ENCODE peak calls at places on chromosomes 6 and 20, in five cellular contexts. E is natural killer cell, X is brain microvascular endothelial cell, U is neural crest cell, L is HFFc6. A is an unnamed sample.

GRCh38 chr6:52724041-52724405 is 39.3 kb downstream of the GSTA2 start:
- DNase-seq in U (no peak), X (no peak), L (peak; percentile 67), E (no peak), A (no peak)

GRCh38 chr6:52976591-52977035 is 18.5 kb downstream of the GSTA4 start:
- DNase-seq in L (no peak), U (no peak), E (no peak), X (no peak), A (no peak)

GRCh38 chr6:70310063-70310694 is 7.3 kb upstream of the COL9A1 start:
- DNase-seq in X (peak; percentile 43), L (peak; percentile 55), U (no peak), E (no peak), A (no peak)

GRCh38 chr20:7667194-7667593 is 273.1 kb downstream of the HAO1 start:
- DNase-seq in E (no peak), L (no peak), U (no peak), X (peak; percentile 32), A (no peak)

GRCh38 chr20:21555470-21556120 is 41.7 kb upstream of the NKX2-2 start:
- DNase-seq in U (no peak), E (no peak), X (no peak), L (no peak), A (no peak)

GRCh38 chr6:31362751-31363150 is 5.8 kb upstream of the HLA-B start:
- DNase-seq in U (no peak), E (no peak), L (no peak), X (no peak), A (no peak)

GRCh38 chr6:29791162-29791561 is 36.5 kb upstream of the HLA-G start:
- DNase-seq in X (no peak), L (no peak), U (no peak), E (no peak), A (no peak)

GRCh38 chr20:12748359-12748994 is 260.3 kb upstream of the SPTLC3 start:
- DNase-seq in U (no peak), E (no peak), L (no peak), X (no peak), A (no peak)

GRCh38 chr6:129364037-129364436 is 345.9 kb downstream of the ARHGAP18 start:
- DNase-seq in E (no peak), U (no peak), X (no peak), L (no peak), A (no peak)

GRCh38 chr20:41182296-41183212 is 45.2 kb downstream of the PLCG1 start:
- DNase-seq in L (no peak), E (no peak), U (no peak), X (no peak), A (peak; percentile 1)

GRCh38 chr6:128358111-128358780 is 162.2 kb downstream of the PTPRK start:
- DNase-seq in X (peak; percentile 51), U (no peak), L (peak; percentile 11), E (no peak), A (no peak)

GRCh38 chr6:137471951-137472350 is 22.2 kb downstream of the OLIG3 start:
- DNase-seq in L (no peak), E (no peak), U (no peak), X (no peak), A (no peak)

GRCh38 chr6:25193147-25193864 is 85.9 kb upstream of the CARMIL1 start:
- DNase-seq in L (peak; percentile 88), X (peak; percentile 91), U (no peak), E (no peak), A (no peak)

GRCh38 chr20:13824459-13824858 is 39.6 kb downstream of the NDUFAF5 start:
- DNase-seq in U (no peak), E (no peak), X (no peak), L (no peak), A (no peak)

GRCh38 chr6:68473433-68474210 is 161.5 kb upstream of the ADGRB3 start:
- DNase-seq in U (no peak), E (no peak), L (no peak), X (peak; percentile 0), A (no peak)

GRCh38 chr6:167827062-167827587 is 414 bp downstream of the AFDN start:
- DNase-seq in U (peak; percentile 39), L (no peak), X (no peak), E (no peak), A (peak; percentile 56)

GRCh38 chr6:127343753-127344659 is 597 bp upstream of the ECHDC1 start:
- DNase-seq in L (no peak), E (no peak), X (peak; percentile 24), U (no peak), A (no peak)

GRCh38 chr20:6418732-6419131 is 295.9 kb upstream of the FERMT1 start:
- DNase-seq in X (no peak), L (no peak), U (no peak), E (no peak), A (no peak)

GRCh38 chr6:37460805-37461204 is 27.8 kb downstream of the CMTR1 start:
- DNase-seq in E (no peak), L (no peak), U (no peak), X (no peak), A (no peak)

GRCh38 chr6:145544031-145544430 is 191.3 kb downstream of the EPM2A start:
- DNase-seq in E (no peak), L (peak; percentile 56), X (peak; percentile 35), U (no peak), A (no peak)

GRCh38 chr6:125201961-125202729 is 48.6 kb downstream of the TPD52L1 start:
- DNase-seq in U (no peak), X (peak; percentile 96), L (peak; percentile 88), E (no peak), A (no peak)

GRCh38 chr20:14477125-14477524 is 139.7 kb upstream of the FLRT3 start:
- DNase-seq in E (no peak), U (no peak), X (peak; percentile 57), L (no peak), A (no peak)

GRCh38 chr6:38750968-38751615 is 36.0 kb downstream of the DNAH8 start:
- DNase-seq in E (no peak), U (no peak), L (no peak), X (no peak), A (no peak)

GRCh38 chr6:42402184-42402583 is 49.5 kb downstream of the TRERF1 start:
- DNase-seq in E (no peak), U (no peak), L (peak; percentile 17), X (no peak), A (no peak)

GRCh38 chr6:42405025-42405424 is 46.7 kb downstream of the TRERF1 start:
- DNase-seq in U (no peak), E (no peak), X (peak; percentile 35), L (peak; percentile 50), A (no peak)

GRCh38 chr6:42403831-42404230 is 47.9 kb downstream of the TRERF1 start:
- DNase-seq in U (no peak), L (no peak), E (no peak), X (no peak), A (no peak)

GRCh38 chr6:42404494-42404893 is 47.2 kb downstream of the TRERF1 start:
- DNase-seq in U (no peak), X (peak; percentile 47), L (peak; percentile 76), E (no peak), A (no peak)

DNA sequence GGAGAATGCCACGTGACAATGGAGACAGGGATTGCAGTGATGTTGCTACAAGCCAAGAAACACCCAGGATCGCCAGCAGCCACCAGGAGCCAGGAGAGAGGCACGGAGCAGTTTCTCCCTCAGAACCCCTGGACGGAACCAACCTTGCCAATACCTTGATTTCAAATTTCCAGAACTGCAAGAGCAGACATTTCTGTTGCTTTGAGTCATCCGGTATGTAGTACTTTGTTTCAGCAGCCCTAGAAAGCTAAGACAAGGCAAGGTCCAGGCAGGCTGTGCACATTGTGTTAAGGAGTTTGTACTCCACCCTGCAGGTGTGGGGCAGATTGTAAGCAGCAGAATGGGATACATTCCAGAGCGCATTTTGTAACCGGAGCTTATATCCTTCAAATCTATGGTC is 48.3 kb downstream of the TRERF1 start:
- DNase-seq in L (peak; percentile 7), E (no peak), U (no peak), X (no peak), A (no peak)
- TF ChIP-seq CTCF in L (peak; percentile 18), E (no peak), U (no peak), X (peak; percentile 20), A (no peak)

GRCh38 chr6:41545703-41546474 is at the start of gene FOXP4:
- DNase-seq in E (peak; percentile 56), L (peak; percentile 92), U (peak; percentile 81), X (peak; percentile 92), A (peak; percentile 77)
- TF ChIP-seq CTCF in E (no peak), L (no peak), U (no peak), X (peak; percentile 4), A (peak; percentile 9)

GRCh38 chr6:80173411-80173810 is 66.9 kb downstream of the BCKDHB start:
- DNase-seq in E (no peak), X (no peak), U (no peak), L (no peak), A (no peak)
- TF ChIP-seq CTCF in E (no peak), X (no peak), U (no peak), L (no peak), A (no peak)

GRCh38 chr6:13101409-13101808 is 226.9 kb downstream of the TBC1D7 start:
- DNase-seq in X (no peak), L (no peak), U (no peak), E (no peak), A (no peak)

GRCh38 chr6:13099771-13100170 is 228.6 kb downstream of the TBC1D7 start:
- DNase-seq in L (no peak), X (no peak), U (no peak), E (no peak), A (no peak)

GRCh38 chr6:13097454-13097853 is 230.9 kb downstream of the TBC1D7 start:
- DNase-seq in X (no peak), U (no peak), L (no peak), E (no peak), A (no peak)

GRCh38 chr6:13098006-13098405 is 230.3 kb downstream of the TBC1D7 start:
- DNase-seq in L (no peak), E (no peak), U (no peak), X (no peak), A (no peak)

DNA sequence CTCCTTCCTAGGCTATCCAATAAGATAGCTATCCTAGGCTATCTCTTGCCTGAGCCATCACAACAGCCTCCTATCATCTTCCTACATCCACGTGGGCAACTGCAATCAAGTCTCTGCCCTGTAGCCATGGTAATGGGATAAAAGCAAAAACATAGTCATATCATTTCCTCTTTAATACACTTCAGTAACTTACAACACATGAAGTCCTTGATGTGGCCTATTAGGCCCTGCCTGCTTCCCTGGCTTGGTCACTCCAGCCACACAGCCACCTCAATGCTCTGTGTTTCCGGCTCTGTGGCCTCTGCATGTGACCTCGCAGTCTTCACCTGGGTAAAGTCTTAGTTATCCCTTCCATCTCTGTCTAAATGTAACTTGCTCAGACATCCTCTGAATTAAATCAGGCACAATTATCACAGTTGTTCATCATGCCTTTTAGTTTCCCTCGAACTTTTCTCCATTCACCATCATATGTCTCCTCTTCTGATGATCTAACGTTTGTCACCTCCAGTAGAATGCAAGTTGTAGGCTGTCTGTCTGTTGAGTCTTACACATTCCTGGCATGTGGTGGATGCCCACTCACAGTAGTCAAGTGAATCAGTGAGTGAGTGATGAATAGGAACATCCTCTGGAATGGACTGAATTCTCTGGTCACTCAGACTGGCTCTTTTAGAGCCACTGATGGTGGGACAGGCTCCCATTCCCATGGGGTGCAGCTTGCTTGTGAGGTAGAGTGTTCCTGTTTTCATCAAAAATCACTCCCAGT is 229.3 kb downstream of the TBC1D7 start:
- DNase-seq in L (peak; percentile 12), E (no peak), U (no peak), X (no peak), A (no peak)
- TF ChIP-seq CTCF in L (no peak), E (no peak), U (no peak), X (no peak), A (no peak)

GRCh38 chr20:39773380-39774000 is 811.3 kb downstream of the DHX35 start:
- DNase-seq in E (no peak), L (no peak), U (no peak), X (no peak), A (no peak)
- TF ChIP-seq CTCF in E (no peak), L (no peak), U (no peak), X (no peak), A (no peak)